ENCODE peak calls at places on chromosomes 16 and 17, in four cellular contexts. A is heart left ventricle, Z is fibroblast of mammary gland, Y is heart right ventricle. K is an unnamed sample.

GRCh38 chr17:39663688-39664580 is 1.2 kb upstream of the TCAP start:
- DNase-seq in Y (peak), Z (no peak), A (peak), K (no peak)

GRCh38 chr16:56340416-56340815 is 84.9 kb downstream of the AMFR start:
- DNase-seq in Y (no peak), Z (no peak), A (no peak), K (no peak)

GRCh38 chr16:54430491-54431030 is 144.0 kb upstream of the IRX3 start:
- DNase-seq in Z (peak), A (no peak), Y (no peak), K (peak)

GRCh38 chr16:71412270-71413160 is 29.3 kb downstream of the TLE7 start:
- DNase-seq in A (peak), Y (peak), Z (peak), K (peak)

GRCh38 chr17:32124985-32125847 is 17.1 kb upstream of the RHOT1 start:
- DNase-seq in Z (no peak), Y (no peak), A (no peak), K (no peak)

GRCh38 chr16:9124908-9125584 is 33.6 kb downstream of the HAPSTR1 start:
- DNase-seq in Z (no peak), Y (no peak), A (no peak), K (no peak)

GRCh38 chr16:24953721-24954120 is 61.4 kb downstream of the ARHGAP17 start:
- DNase-seq in A (no peak), Z (no peak), Y (no peak), K (no peak)

GRCh38 chr17:4204676-4205075 is 59.1 kb downstream of the ANKFY1 start:
- DNase-seq in A (peak), Z (peak), Y (no peak), K (peak)

GRCh38 chr17:499836-500543 is 147.4 kb upstream of the RPH3AL start:
- DNase-seq in Z (no peak), A (no peak), Y (no peak), K (no peak)

GRCh38 chr17:68420065-68420847 is 37.0 kb downstream of the WIPI1 start:
- DNase-seq in A (no peak), Y (no peak), Z (no peak), K (no peak)

GRCh38 chr17:56125830-56126819 is 27.1 kb upstream of the ANKFN1 start:
- DNase-seq in A (no peak), Y (no peak), Z (peak), K (peak)

GRCh38 chr17:21375757-21376584 is at the start of gene KCNJ12:
- DNase-seq in Z (no peak), Y (peak), A (no peak), K (no peak)

GRCh38 chr17:70668276-70668937 is 499.1 kb downstream of the KCNJ2 start:
- DNase-seq in A (no peak), Z (no peak), Y (no peak), K (no peak)

GRCh38 chr16:87017388-87018012 is 299.7 kb downstream of the C16orf95 start:
- DNase-seq in A (no peak), Y (no peak), Z (peak), K (peak)

GRCh38 chr17:33978889-33979288 is 276.2 kb upstream of the CCL2 start:
- DNase-seq in A (no peak), Z (no peak), Y (no peak), K (no peak)

GRCh38 chr16:78918805-78919204 is 681.7 kb downstream of the MAF start:
- DNase-seq in Z (no peak), Y (no peak), A (no peak), K (no peak)

GRCh38 chr17:50363217-50364060 is 9.5 kb downstream of the MRPL27 start:
- DNase-seq in Y (no peak), A (no peak), Z (peak), K (peak)

GRCh38 chr16:795580-796229 is 4.8 kb downstream of the GNG13 start:
- DNase-seq in A (no peak), Z (no peak), Y (no peak), K (no peak)

GRCh38 chr17:28573966-28574480 is 2.7 kb downstream of the ALDOC start:
- DNase-seq in Z (no peak), Y (no peak), A (no peak), K (no peak)

GRCh38 chr16:57412584-57412983 is 8.0 kb downstream of the CCL17 start:
- DNase-seq in Z (no peak), A (no peak), Y (no peak), K (no peak)

GRCh38 chr17:7864995-7865650 is 7.3 kb downstream of the CYB5D1 start:
- DNase-seq in Z (peak), A (no peak), Y (no peak), K (no peak)

GRCh38 chr16:14389359-14389758 is 240.7 kb downstream of the PARN start:
- DNase-seq in A (no peak), Y (no peak), Z (no peak), K (no peak)

GRCh38 chr16:48542966-48543365 is 67.0 kb downstream of the N4BP1 start:
- DNase-seq in Y (no peak), A (no peak), Z (no peak), K (no peak)

GRCh38 chr17:36731806-36732205 is 130.4 kb downstream of the MRM1 start:
- DNase-seq in A (no peak), Z (no peak), Y (no peak), K (no peak)

GRCh38 chr16:25033852-25034251 is 18.7 kb upstream of the ARHGAP17 start:
- DNase-seq in A (no peak), Z (peak), Y (no peak), K (peak)

GRCh38 chr16:61715392-61715791 is 320.8 kb downstream of the CDH8 start:
- DNase-seq in A (no peak), Z (no peak), Y (no peak), K (no peak)

GRCh38 chr17:39231587-39232551 is 6.1 kb upstream of the STAC2 start:
- DNase-seq in A (peak), Y (peak), Z (peak), K (peak)

GRCh38 chr17:39235555-39236221 is 9.9 kb upstream of the STAC2 start:
- DNase-seq in A (no peak), Y (no peak), Z (peak), K (peak)

GRCh38 chr17:73369126-73369525 is 57.3 kb upstream of the CDC42EP4 start:
- DNase-seq in Y (peak), A (no peak), Z (no peak), K (peak)

GRCh38 chr16:71474864-71475263 is 12.8 kb upstream of the ZNF23 start:
- DNase-seq in Y (no peak), Z (peak), A (no peak), K (peak)

GRCh38 chr17:81741594-81742452 is 29.7 kb downstream of the SLC25A10 start:
- DNase-seq in Z (no peak), A (no peak), Y (no peak), K (no peak)

DNA sequence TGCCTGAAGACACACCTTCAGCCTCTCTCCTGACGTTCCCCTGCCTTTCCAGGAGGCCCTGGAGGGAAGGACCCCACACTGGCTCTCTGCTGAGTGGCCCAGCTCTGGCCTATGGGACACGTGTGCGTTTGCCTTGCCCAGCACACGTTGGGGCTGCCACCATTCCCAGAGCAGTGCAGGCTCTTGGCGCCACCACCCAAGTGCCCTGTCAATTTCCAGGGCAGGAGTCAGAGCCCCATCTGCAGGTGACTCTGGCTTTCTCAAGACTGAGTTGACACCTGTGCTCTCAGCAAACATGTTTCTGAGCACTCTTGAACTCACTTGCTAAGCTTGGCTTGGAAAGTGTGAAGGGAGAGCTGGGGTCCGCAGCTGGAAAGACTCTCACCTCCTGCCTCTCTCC is 4.7 kb upstream of the IRF8 start:
- DNase-seq in A (no peak), Y (no peak), Z (no peak), K (no peak)
- TF ChIP-seq CTCF in A (no peak), Y (no peak), Z (no peak), K (no peak)

GRCh38 chr16:89934611-89935553 is 11.7 kb downstream of the TUBB3 start:
- DNase-seq in Y (no peak), A (no peak), Z (no peak), K (no peak)

GRCh38 chr16:89936034-89936433 is 12.5 kb upstream of the DEF8 start:
- DNase-seq in Z (no peak), A (no peak), Y (no peak), K (no peak)

GRCh38 chr16:89936981-89937380 is 11.6 kb upstream of the DEF8 start:
- DNase-seq in A (no peak), Y (no peak), Z (no peak), K (no peak)

GRCh38 chr16:89938636-89938885 is 10.0 kb upstream of the DEF8 start:
- DNase-seq in A (no peak), Z (no peak), Y (no peak), K (no peak)

GRCh38 chr16:89936508-89936907 is 12.0 kb upstream of the DEF8 start:
- DNase-seq in Z (no peak), Y (no peak), A (no peak), K (no peak)
- H3K4me3 ChIP-seq in Z (no peak), Y (no peak), A (no peak), K (no peak)

DNA sequence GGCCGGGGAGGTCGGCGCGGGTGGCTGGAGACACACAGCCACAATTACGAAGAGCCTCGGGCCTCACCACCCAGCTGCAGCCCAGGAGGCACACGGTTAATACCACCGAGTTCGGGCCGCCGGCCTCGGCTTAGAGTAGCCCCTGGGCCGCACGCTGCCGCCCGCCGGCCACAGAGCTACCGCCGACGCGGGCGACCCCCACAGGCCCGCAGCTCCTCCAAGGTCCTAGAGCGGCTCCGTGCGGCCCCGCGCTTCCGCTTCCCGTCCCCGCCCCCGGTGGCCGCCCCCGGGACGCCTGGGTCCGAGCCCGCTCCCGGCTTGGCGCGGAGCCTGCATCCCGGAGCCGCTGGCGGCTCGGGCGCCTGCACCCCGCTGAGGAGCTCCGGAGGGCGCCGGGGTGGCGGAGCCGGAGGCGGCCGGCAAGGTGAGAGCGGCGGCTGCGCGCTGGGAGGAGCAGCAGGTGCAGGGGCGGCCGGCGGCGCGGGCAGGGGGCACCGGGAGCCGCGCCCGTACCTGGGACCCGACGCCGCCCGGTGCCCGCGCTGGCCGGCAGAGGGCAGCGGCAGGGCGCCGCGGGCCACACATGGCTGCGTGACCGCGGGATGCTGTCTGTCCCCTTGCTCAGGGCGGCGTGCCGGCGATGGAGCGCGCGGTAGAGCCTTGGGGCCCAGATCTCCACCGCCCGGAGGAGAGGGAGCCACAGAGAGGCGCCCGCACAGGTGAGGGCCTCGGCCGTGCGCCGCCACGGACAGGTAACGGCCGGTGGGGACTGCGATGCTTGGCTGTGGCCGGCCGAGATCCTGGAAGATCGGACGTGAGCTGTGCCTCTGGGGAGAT is at the start of gene ZNF48:
- DNase-seq in A (peak), Z (peak), Y (peak), K (peak)
- TF ChIP-seq CTCF in A (peak), Z (no peak), Y (peak), K (no peak)

GRCh38 chr16:34743115-34743514 is 1283.7 kb downstream of the TP53TG3F start:
- DNase-seq in A (no peak), Z (no peak), Y (no peak), K (no peak)
- H3K4me3 ChIP-seq in A (no peak), Z (no peak), Y (no peak), K (no peak)

DNA sequence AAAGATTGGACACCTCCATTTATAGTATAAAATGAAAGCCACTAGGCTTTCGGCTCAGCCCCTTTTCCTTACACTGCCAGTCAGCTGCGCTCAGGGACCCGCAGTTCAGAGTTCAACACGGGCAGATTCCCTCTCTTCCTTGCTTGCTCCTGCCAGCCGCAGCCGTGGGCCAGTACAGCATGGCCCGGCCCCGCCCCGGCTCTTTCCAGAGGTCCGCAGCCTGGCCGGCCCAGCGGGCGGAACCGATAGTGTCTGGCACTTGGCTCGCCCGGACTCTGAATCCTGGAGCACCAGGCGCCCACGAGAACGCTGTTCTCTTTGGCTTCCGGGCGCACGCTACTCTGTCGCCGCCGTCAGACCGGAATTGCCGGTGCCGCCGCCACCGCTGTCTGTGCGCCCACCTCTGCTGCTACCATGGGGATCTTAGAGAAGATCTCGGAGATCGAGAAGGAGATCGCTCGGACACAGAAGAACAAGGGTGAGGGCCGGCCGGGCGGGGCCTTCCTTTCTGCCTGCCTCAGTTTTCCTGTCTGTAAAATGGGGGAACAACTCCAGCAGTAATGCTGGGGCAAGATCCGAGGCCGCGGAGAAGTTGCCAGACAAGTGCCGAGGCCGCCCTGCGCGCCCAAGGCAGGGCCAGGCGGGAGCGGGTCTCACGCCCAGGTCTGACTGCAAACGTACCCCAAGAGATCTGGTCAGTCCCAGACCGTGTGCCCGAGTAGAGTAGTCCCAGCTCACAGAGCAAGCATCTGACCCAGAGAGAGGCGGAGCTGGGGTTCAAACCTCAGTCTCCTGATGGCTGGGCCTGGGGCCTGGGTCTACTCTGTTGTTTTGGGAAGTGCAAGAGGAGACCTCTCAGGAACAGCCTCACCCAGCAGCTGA is at the start of gene DRG2:
- DNase-seq in Z (peak), A (peak), Y (peak), K (peak)
- TF ChIP-seq CTCF in Z (peak), A (peak), Y (no peak), K (no peak)

DNA sequence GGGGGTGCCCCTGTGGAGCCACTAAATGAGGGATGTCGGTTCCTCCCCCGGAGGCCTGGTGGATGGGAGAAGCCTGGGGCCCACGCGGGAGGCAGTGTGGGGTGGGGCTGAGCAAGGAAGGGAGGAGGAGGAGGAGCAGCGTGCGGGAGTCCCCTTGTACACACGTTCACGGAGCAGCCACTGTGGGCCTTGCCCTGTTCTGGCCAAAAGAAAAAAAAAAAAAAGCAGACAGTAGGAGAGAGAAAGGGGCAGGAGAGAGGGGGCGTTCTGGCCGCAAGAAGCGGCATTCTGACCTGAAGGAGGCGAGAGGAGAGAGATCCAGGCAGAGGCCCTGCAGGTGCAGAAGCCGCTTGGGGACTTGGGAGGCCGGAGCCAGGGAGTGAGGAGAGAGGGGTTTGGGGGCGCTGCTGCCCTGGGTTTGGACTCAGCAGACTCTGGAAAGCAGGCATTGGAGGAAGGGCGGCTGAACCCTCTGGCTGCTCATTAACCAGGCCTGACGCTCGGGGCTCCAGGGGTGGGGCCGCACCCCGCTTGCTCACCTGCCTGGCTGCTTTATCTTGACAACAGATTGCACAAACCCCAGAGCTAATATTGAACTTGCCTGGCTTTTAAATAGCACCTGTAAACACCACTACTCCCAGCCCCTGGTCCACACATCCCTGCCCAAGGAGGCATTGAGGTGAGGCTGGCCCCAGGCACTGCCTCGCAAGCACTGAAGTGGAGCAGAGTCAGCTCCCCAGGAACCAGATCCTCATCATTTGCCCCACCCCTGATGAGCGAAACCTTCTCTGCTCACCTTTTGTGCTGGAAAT is 190.5 kb upstream of the GSE1 start:
- DNase-seq in Z (no peak), Y (no peak), A (peak), K (peak)
- H3K4me3 ChIP-seq in Z (no peak), Y (no peak), A (no peak), K (no peak)

K was measured in fibroblast of villous mesenchyme.